ENCODE peak calls at places on chromosomes 6 and 20, in six cellular contexts. P is stimulated activated CD8-positive, alpha-beta memory T cell treated with anti-CD3 and anti-CD28 coated beads, Interleukin-12 subunit alpha, Interleukin-12 subunit beta, amount 100 ng/mL, for 1 hour; J is memory B cell; I is HS-27A; T is stimulated activated CD4-positive, alpha-beta T cell treated with anti-CD3 and anti-CD28 coated beads, Interleukin-15, amount 100 ng/mL, for 24 hours; K is left ventricle myocardium inferior. Q is an unnamed sample.

GRCh38 chr6:103280417-103280816 is 1579.3 kb downstream of the HACE1 start:
- DNase-seq in J (no peak), P (no peak), K (no peak), T (no peak), I (no peak), Q (no peak)

GRCh38 chr6:134630468-134631180 is 312.7 kb upstream of the SGK1 start:
- DNase-seq in I (no peak), K (no peak), J (peak; percentile 26), T (no peak), P (no peak), Q (no peak)

GRCh38 chr20:21134883-21135493 is 9.1 kb downstream of the KIZ start:
- DNase-seq in K (no peak), T (no peak), I (no peak), J (no peak), P (no peak), Q (no peak)

GRCh38 chr6:131378874-131379273 is 194.2 kb upstream of the ARG1 start:
- DNase-seq in I (no peak), P (no peak), T (no peak), K (no peak), J (no peak), Q (no peak)

GRCh38 chr20:48056218-48056617 is 270.9 kb upstream of the SULF2 start:
- DNase-seq in J (no peak), I (no peak), T (no peak), P (no peak), K (no peak), Q (no peak)

GRCh38 chr20:25037288-25038102 is 20.4 kb downstream of the ACSS1 start:
- DNase-seq in J (no peak), T (no peak), I (no peak), K (no peak), P (no peak), Q (peak; percentile 17)

GRCh38 chr6:107114872-107115694 is at the start of gene BEND3:
- DNase-seq in K (peak; percentile 40), T (peak; percentile 55), J (peak; percentile 40), I (no peak), P (no peak), Q (peak; percentile 71)

GRCh38 chr20:49668181-49668877 is 45.3 kb downstream of the B4GALT5 start:
- DNase-seq in J (peak; percentile 51), I (no peak), P (peak; percentile 39), T (peak; percentile 70), K (peak; percentile 19), Q (no peak)

GRCh38 chr20:50710492-50711063 is 19.2 kb upstream of the RIPOR3 start:
- DNase-seq in P (no peak), T (no peak), K (no peak), I (no peak), J (no peak), Q (no peak)

GRCh38 chr20:9531581-9531980 is 17.2 kb downstream of the LAMP5 start:
- DNase-seq in P (no peak), K (no peak), T (no peak), I (no peak), J (no peak), Q (no peak)

GRCh38 chr20:19376451-19376971 is 164.1 kb downstream of the SLC24A3 start:
- DNase-seq in J (no peak), K (peak; percentile 41), P (no peak), T (no peak), I (no peak), Q (no peak)

GRCh38 chr6:90000864-90001731 is 106.8 kb downstream of the GJA10 start:
- DNase-seq in I (no peak), J (no peak), P (no peak), K (no peak), T (peak; percentile 59), Q (no peak)

GRCh38 chr20:54680872-54681297 is 205.5 kb downstream of the DOK5 start:
- DNase-seq in T (peak; percentile 26), J (no peak), P (no peak), K (no peak), I (no peak), Q (no peak)

GRCh38 chr20:1112908-1113307 is 5.5 kb upstream of the PSMF1 start:
- DNase-seq in J (no peak), I (no peak), P (no peak), T (no peak), K (no peak), Q (no peak)

GRCh38 chr20:31543966-31544598 is 29.8 kb downstream of the HM13 start:
- DNase-seq in P (no peak), K (no peak), T (no peak), J (no peak), I (no peak), Q (no peak)

GRCh38 chr6:11538049-11538798 is 675 bp downstream of the TMEM170B start:
- DNase-seq in I (no peak), T (peak; percentile 47), P (no peak), J (peak; percentile 45), K (peak; percentile 32), Q (peak; percentile 60)

GRCh38 chr20:57514273-57514751 is 10.6 kb downstream of the CTCFL start:
- DNase-seq in J (no peak), I (no peak), T (peak; percentile 43), K (peak; percentile 45), P (no peak), Q (peak; percentile 45)

GRCh38 chr20:49216991-49217578 is 2.1 kb upstream of the DDX27 start:
- DNase-seq in K (peak; percentile 91), T (peak; percentile 98), P (peak; percentile 95), J (peak; percentile 94), I (peak; percentile 87), Q (peak; percentile 91)

GRCh38 chr20:62667530-62668440 is 25.5 kb downstream of the SLCO4A1 start:
- DNase-seq in P (no peak), I (no peak), T (no peak), K (no peak), J (no peak), Q (no peak)

GRCh38 chr20:25237610-25238318 is 10.1 kb upstream of the PYGB start:
- DNase-seq in T (peak; percentile 79), P (no peak), J (no peak), K (no peak), I (peak; percentile 100), Q (peak; percentile 70)

GRCh38 chr6:81895511-81896185 is 143.2 kb upstream of the TENT5A start:
- DNase-seq in P (no peak), I (peak; percentile 33), T (no peak), J (no peak), K (no peak), Q (no peak)

GRCh38 chr20:36469973-36470372 is 71.3 kb upstream of the MYL9 start:
- DNase-seq in P (no peak), K (no peak), T (no peak), I (no peak), J (no peak), Q (no peak)

GRCh38 chr6:1281746-1282145 is 30.2 kb upstream of the FOXQ1 start:
- DNase-seq in T (no peak), P (no peak), J (no peak), K (no peak), I (no peak), Q (no peak)

GRCh38 chr20:44734938-44735337 is 10.7 kb upstream of the KCNK15 start:
- DNase-seq in J (no peak), T (no peak), I (no peak), K (no peak), P (no peak), Q (no peak)

GRCh38 chr6:8130399-8130798 is 28.1 kb upstream of the EEF1E1 start:
- DNase-seq in I (no peak), P (no peak), T (no peak), J (no peak), K (no peak), Q (no peak)

GRCh38 chr6:108497883-108498282 is 62.8 kb upstream of the FOXO3 start:
- DNase-seq in J (peak; percentile 18), P (no peak), I (no peak), K (no peak), T (peak; percentile 14), Q (no peak)

GRCh38 chr6:34284563-34285545 is 36.0 kb upstream of the SMIM29 start:
- DNase-seq in T (no peak), K (peak; percentile 70), J (no peak), I (no peak), P (no peak), Q (peak; percentile 46)

GRCh38 chr20:46130534-46130933 is 12.4 kb downstream of the CD40 start:
- DNase-seq in K (no peak), T (no peak), I (no peak), P (no peak), J (no peak), Q (no peak)

GRCh38 chr20:31751126-31751525 is 12.0 kb downstream of the TPX2 start:
- DNase-seq in P (no peak), I (no peak), K (no peak), T (no peak), J (no peak), Q (no peak)

Q was measured in psoas muscle.